ENCODE peak calls at places on chromosomes 3 and 15, in seven cellular contexts. X is right cardiac atrium; W is body of pancreas; D is right lobe of liver; T is A549; V is effector memory CD4-positive, alpha-beta T cell; F is kidney. Y is an unnamed sample. For H3K4me1, the result is how much of the 10 kb centered on the place peaks cover.

GRCh38 chr15:29457729-29458128 is 188.1 kb upstream of the NSMCE3 start:
- DNase-seq in V (no peak), T (no peak), D (no peak), F (no peak), X (no peak), W (no peak), Y (no peak)

GRCh38 chr3:137766069-137766960 is 2.2 kb downstream of the SOX14 start:
- DNase-seq in F (no peak), D (no peak), T (no peak), V (no peak), W (no peak), X (no peak), Y (no peak)

GRCh38 chr3:123773681-123774431 is 110.3 kb downstream of the MYLK start:
- DNase-seq in F (no peak), W (no peak), T (no peak), V (no peak), X (peak), D (no peak), Y (no peak)

GRCh38 chr3:13051066-13051465 is 22.2 kb downstream of the IQSEC1 start:
- DNase-seq in F (peak), W (no peak), D (no peak), T (no peak), X (no peak), V (no peak), Y (no peak)

GRCh38 chr15:76912430-76912829 is 7.3 kb upstream of the SCAPER start:
- DNase-seq in T (no peak), F (no peak), W (no peak), V (no peak), D (no peak), X (no peak), Y (no peak)

GRCh38 chr3:117298273-117298672 is 588.7 kb downstream of the TUSC7 start:
- DNase-seq in T (no peak), V (no peak), D (no peak), W (no peak), X (no peak), F (no peak), Y (no peak)

GRCh38 chr3:112134335-112135124 is 1.5 kb upstream of the GCSAM start:
- DNase-seq in D (no peak), F (no peak), V (no peak), W (no peak), X (no peak), T (no peak), Y (no peak)

GRCh38 chr3:12343091-12343494 is 54.2 kb downstream of the PPARG start:
- DNase-seq in F (no peak), X (no peak), D (no peak), W (no peak), T (no peak), V (no peak), Y (no peak)

GRCh38 chr3:114745322-114746240 is 401.5 kb downstream of the ZBTB20 start:
- DNase-seq in V (no peak), W (peak), F (no peak), D (peak), X (no peak), T (peak), Y (no peak)

GRCh38 chr3:164732166-164732565 is 346.1 kb downstream of the SI start:
- DNase-seq in T (no peak), D (no peak), F (no peak), W (no peak), V (no peak), X (no peak), Y (no peak)

GRCh38 chr3:161950318-161950717 is 453.7 kb downstream of the OTOL1 start:
- DNase-seq in W (no peak), D (no peak), X (no peak), T (no peak), F (no peak), V (no peak), Y (no peak)

GRCh38 chr3:62667714-62668113 is 207.5 kb downstream of the CADPS start:
- DNase-seq in D (no peak), V (no peak), T (no peak), F (no peak), W (no peak), X (no peak), Y (no peak)

GRCh38 chr3:179729981-179730380 is 77.1 kb downstream of the USP13 start:
- DNase-seq in D (no peak), T (no peak), V (no peak), W (no peak), F (no peak), X (no peak), Y (no peak)

GRCh38 chr15:28963711-28964081 is 77.9 kb downstream of the APBA2 start:
- DNase-seq in T (no peak), F (no peak), V (no peak), W (no peak), X (no peak), D (no peak), Y (no peak)

GRCh38 chr3:171585029-171585428 is 124.8 kb upstream of the TNIK start:
- DNase-seq in T (no peak), F (no peak), D (no peak), W (no peak), X (no peak), V (no peak), Y (no peak)

GRCh38 chr15:101379647-101380046 is 84.6 kb upstream of the SNRPA1 start:
- DNase-seq in F (peak), T (no peak), X (no peak), W (no peak), V (no peak), D (peak), Y (no peak)

GRCh38 chr3:54222318-54222717 is 100.0 kb downstream of the CACNA2D3 start:
- DNase-seq in T (peak), X (no peak), F (no peak), W (no peak), D (no peak), V (no peak), Y (no peak)

DNA sequence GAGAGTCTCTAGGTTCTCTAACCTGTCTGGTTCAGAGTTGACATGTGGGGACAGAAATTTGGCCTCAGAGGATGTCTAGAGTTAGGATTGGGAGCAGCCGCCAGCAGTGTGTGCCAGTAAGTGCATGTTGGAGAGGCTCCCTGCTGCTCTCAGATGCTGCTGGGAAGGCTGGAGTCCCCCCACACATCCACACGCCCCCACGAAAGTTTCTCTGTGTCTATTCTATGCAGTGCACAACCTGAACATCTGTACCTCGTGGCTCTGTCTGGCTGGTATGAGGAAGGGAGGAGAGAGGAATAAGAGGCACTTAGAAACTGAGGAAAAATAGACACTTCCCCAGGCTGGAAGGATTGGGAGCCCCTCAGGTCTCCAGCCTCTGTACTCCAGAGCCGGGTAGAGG is 131.8 kb downstream of the RAB11A start:
- DNase-seq in T (no peak), W (no peak), X (no peak), D (no peak), F (no peak), V (no peak), Y (no peak)
- H3K4me3 ChIP-seq in T (no peak), W (no peak), X (no peak), D (no peak), F (no peak), V (no peak), Y (no peak)

DNA sequence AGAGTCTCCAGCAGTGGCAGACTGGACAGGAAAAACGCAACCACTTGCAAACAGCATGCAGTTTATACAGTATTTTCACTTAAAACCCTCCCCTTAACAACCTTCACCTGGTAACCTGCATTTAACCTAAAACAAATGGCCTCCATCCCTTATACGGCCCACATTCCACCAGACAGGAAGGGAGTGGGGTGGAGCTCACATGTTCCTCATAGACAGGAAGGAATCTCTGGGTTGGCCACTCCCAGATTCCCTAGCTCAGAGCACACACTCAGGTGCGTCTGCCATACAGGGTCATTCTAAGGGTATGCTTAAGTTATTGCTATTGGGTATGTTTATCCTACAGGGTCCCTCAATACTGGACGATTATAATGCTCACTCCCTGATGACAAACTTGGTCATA is 16.8 kb upstream of the ABHD2 start:
- DNase-seq in W (no peak), T (peak), V (no peak), X (no peak), F (no peak), D (no peak), Y (no peak)
- H3K4me1 ChIP-seq in W (under half), T (under half), V (under half), X (under half), F (under half), D (under half), Y (under half)

DNA sequence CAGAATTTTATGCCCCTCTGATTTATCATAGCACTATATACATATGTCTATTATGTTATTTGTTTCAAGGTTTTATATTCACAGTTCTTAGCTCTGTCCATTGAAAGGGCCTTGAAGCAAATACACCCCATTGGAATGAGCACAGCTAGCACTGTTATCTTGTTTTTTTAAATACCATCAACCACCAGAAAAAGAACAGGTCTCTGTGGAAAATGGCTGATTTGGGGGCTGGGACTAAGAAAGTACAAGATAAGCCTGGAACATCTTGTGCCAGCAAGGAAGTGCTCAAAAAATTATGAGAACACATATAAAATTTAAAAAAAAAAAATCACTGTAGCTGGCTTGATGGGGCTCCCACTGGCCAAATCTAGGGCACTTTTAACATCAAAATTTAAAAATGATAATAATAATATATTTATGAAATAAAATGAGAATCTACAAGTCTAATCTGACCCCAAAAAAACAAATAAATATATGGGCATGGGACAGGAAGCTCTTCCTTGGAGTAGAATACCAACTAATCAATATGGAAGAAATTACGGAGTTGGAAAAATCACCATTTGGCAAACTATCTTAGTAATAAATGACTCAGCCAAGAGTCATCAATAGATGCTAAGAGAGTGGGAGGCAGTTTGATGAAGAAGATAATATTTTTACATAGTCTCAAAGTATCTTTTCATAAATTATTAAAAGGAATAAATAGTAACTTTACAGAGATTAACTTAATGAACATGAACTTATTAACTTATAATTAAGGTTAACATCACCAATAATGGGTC is 20.5 kb downstream of the IFT80 start:
- DNase-seq in W (no peak), D (no peak), F (no peak), X (no peak), T (no peak), V (no peak), Y (no peak)
- H3K27ac ChIP-seq in W (no peak), D (no peak), F (no peak), X (no peak), T (no peak), V (no peak), Y (no peak)

DNA sequence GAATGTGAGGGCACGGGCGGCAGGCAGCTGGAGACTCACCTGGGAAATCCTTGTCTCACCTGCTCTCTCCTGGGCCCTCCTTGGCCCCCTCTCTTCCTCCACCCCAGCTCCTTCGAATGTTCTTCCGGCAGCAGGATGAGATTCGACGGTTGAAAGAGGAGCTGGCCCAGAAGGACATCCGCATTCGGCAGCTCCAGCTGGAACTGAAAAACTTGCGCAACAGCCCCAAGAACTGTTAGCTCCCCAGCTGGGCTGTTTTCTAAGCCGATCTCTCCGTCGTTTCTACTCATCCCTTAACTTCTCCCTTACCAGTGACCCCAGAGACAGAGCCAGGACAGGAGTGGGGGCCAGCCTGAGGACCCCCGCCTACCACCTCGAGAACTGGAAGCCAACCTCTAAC is 95.0 kb downstream of the ANP32A start:
- DNase-seq in X (peak), W (peak), D (no peak), T (no peak), F (peak), V (no peak), Y (peak)
- H3K4me3 ChIP-seq in X (no peak), W (no peak), D (no peak), T (no peak), F (no peak), V (no peak), Y (no peak)

GRCh38 chr15:75042730-75043508 is 19.5 kb downstream of the PPCDC start:
- DNase-seq in W (peak), F (peak), X (peak), T (peak), D (peak), V (no peak), Y (peak)
- H3K4me1 ChIP-seq in W (half or more), F (under half), X (under half), T (under half), D (under half), V (under half), Y (half or more)

GRCh38 chr3:58333206-58334012 is 717 bp downstream of the PXK start:
- DNase-seq in V (peak), T (peak), D (peak), X (no peak), F (peak), W (peak), Y (peak)

GRCh38 chr3:58334013-58334321 is 1.3 kb downstream of the PXK start:
- DNase-seq in V (no peak), F (no peak), X (no peak), T (no peak), W (no peak), D (no peak), Y (no peak)

GRCh38 chr3:58337190-58337589 is 4.5 kb downstream of the PXK start:
- DNase-seq in D (no peak), V (no peak), T (no peak), F (no peak), X (no peak), W (no peak), Y (no peak)

GRCh38 chr3:58336135-58336882 is 3.6 kb downstream of the PXK start:
- DNase-seq in W (no peak), D (no peak), F (no peak), V (no peak), X (no peak), T (no peak), Y (no peak)

DNA sequence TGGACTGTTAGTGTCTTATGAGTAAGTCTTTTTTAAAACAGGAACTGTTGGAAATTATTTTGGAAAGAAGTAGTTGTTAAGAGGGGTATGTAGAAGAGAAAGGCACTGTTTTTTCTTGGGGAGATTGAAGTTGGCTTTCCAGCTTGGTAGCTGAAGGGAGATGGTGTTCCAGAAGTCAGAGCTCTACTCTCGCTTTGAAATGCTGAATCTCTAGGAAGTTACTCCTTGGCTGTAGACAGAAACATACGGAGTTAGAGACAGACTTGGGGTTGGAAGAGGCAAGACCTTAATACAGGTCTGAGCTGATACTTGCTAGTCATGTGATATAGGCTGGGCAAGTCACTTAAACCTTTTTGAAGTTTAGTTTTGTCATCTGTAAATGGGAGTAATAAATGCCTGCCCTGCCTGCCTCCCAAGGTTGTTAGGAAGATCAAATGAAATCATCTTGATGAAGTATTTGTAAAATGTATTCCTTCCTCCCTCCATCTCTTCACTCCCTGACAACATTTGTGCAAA is 2.8 kb downstream of the PXK start:
- DNase-seq in X (no peak), V (no peak), W (no peak), D (no peak), F (no peak), T (no peak), Y (no peak)
- H3K27ac ChIP-seq in X (peak), V (no peak), W (no peak), D (peak), F (peak), T (peak), Y (peak)

GRCh38 chr3:52237006-52237658 is 1.8 kb downstream of the TWF2 start:
- DNase-seq in W (no peak), T (no peak), F (no peak), V (no peak), X (no peak), D (no peak), Y (no peak)
- H3K4me3 ChIP-seq in W (no peak), T (peak), F (no peak), V (peak), X (no peak), D (no peak), Y (peak)

Y was measured in heart right ventricle.